ENCODE peak calls at places on chromosome 12, in four cellular contexts. One of them, this sample, is unnamed.

GRCh38 chr12:122028601-122029560 is 7.2 kb downstream of the BCL7A start:
- DNase-seq in HCT116: no peak
- DNase-seq in H1: no peak
- DNase-seq in stomach: no peak
- DNase-seq in this sample: peak; percentile 76

GRCh38 chr12:102299731-102300130 is 102.1 kb upstream of the PMCH start:
- DNase-seq in stomach: no peak
- DNase-seq in H1: no peak
- DNase-seq in HCT116: no peak
- DNase-seq in this sample: no peak

GRCh38 chr12:50572760-50573159 is 68.0 kb downstream of the DIP2B start:
- DNase-seq in H1: no peak
- DNase-seq in HCT116: no peak
- DNase-seq in stomach: no peak
- DNase-seq in this sample: no peak

GRCh38 chr12:109093022-109093918 is at the start of gene ALKBH2:
- DNase-seq in HCT116: peak; percentile 88
- DNase-seq in stomach: peak; percentile 95
- DNase-seq in H1: peak; percentile 94
- DNase-seq in this sample: peak; percentile 82

GRCh38 chr12:4134833-4135597 is 138.5 kb upstream of the CCND2 start:
- DNase-seq in H1: peak; percentile 82
- DNase-seq in stomach: no peak
- DNase-seq in HCT116: no peak
- DNase-seq in this sample: no peak

GRCh38 chr12:127888948-127889347 is 378.0 kb upstream of the TMEM132C start:
- DNase-seq in stomach: no peak
- DNase-seq in H1: no peak
- DNase-seq in HCT116: no peak
- DNase-seq in this sample: no peak

GRCh38 chr12:41304526-41304925 is 116.4 kb downstream of the PDZRN4 start:
- DNase-seq in HCT116: no peak
- DNase-seq in H1: no peak
- DNase-seq in stomach: no peak
- DNase-seq in this sample: no peak

GRCh38 chr12:30753233-30753632 is 1.5 kb downstream of the CAPRIN2 start:
- DNase-seq in HCT116: no peak
- DNase-seq in H1: no peak
- DNase-seq in stomach: no peak
- DNase-seq in this sample: no peak

GRCh38 chr12:65450610-65451009 is 172.1 kb downstream of the MSRB3 start:
- DNase-seq in H1: no peak
- DNase-seq in stomach: no peak
- DNase-seq in HCT116: no peak
- DNase-seq in this sample: no peak

GRCh38 chr12:26091837-26092236 is 33.0 kb downstream of the BHLHE41 start:
- DNase-seq in HCT116: no peak
- DNase-seq in stomach: no peak
- DNase-seq in H1: no peak
- DNase-seq in this sample: no peak

GRCh38 chr12:46677749-46678148 is 148.0 kb downstream of the SLC38A4 start:
- DNase-seq in HCT116: no peak
- DNase-seq in H1: no peak
- DNase-seq in stomach: no peak
- DNase-seq in this sample: no peak

GRCh38 chr12:46351138-46351537 is 21.4 kb downstream of the SLC38A2 start:
- DNase-seq in H1: no peak
- DNase-seq in HCT116: no peak
- DNase-seq in stomach: no peak
- DNase-seq in this sample: no peak

GRCh38 chr12:92259291-92259690 is 113.6 kb upstream of the BTG1 start:
- DNase-seq in HCT116: no peak
- DNase-seq in H1: no peak
- DNase-seq in stomach: no peak
- DNase-seq in this sample: no peak

GRCh38 chr12:46492471-46493351 is 120.1 kb upstream of the SLC38A2 start:
- DNase-seq in HCT116: peak; percentile 85
- DNase-seq in stomach: no peak
- DNase-seq in H1: no peak
- DNase-seq in this sample: no peak

GRCh38 chr12:103698752-103699540 is 111.9 kb downstream of the STAB2 start:
- DNase-seq in HCT116: no peak
- DNase-seq in stomach: no peak
- DNase-seq in H1: no peak
- DNase-seq in this sample: no peak

GRCh38 chr12:123076604-123077297 is 74.1 kb downstream of the PITPNM2 start:
- DNase-seq in stomach: no peak
- DNase-seq in HCT116: no peak
- DNase-seq in H1: no peak
- DNase-seq in this sample: no peak

GRCh38 chr12:70971395-70971794 is 50.9 kb upstream of the PTPRR start:
- DNase-seq in H1: no peak
- DNase-seq in HCT116: no peak
- DNase-seq in stomach: no peak
- DNase-seq in this sample: no peak

GRCh38 chr12:121799175-121799841 is 4.5 kb upstream of the SETD1B start:
- DNase-seq in stomach: peak; percentile 61
- DNase-seq in H1: no peak
- DNase-seq in HCT116: peak; percentile 75
- DNase-seq in this sample: peak; percentile 59

GRCh38 chr12:72057330-72057911 is 118.8 kb downstream of the TPH2 start:
- DNase-seq in H1: no peak
- DNase-seq in HCT116: no peak
- DNase-seq in stomach: no peak
- DNase-seq in this sample: no peak

GRCh38 chr12:96255077-96255476 is 60.9 kb downstream of the ELK3 start:
- DNase-seq in stomach: no peak
- DNase-seq in HCT116: no peak
- DNase-seq in H1: peak; percentile 34
- DNase-seq in this sample: no peak

GRCh38 chr12:126772171-126772864 is 1494.7 kb upstream of the TMEM132C start:
- DNase-seq in stomach: no peak
- DNase-seq in H1: no peak
- DNase-seq in HCT116: peak; percentile 93
- DNase-seq in this sample: no peak

GRCh38 chr12:13505636-13506035 is 309.1 kb downstream of the EMP1 start:
- DNase-seq in H1: no peak
- DNase-seq in HCT116: no peak
- DNase-seq in stomach: no peak
- DNase-seq in this sample: no peak

GRCh38 chr12:97767347-97767746 is 304.7 kb downstream of the RMST start:
- DNase-seq in HCT116: no peak
- DNase-seq in H1: no peak
- DNase-seq in stomach: no peak
- DNase-seq in this sample: no peak

GRCh38 chr12:123998960-123999359 is 25.9 kb downstream of the ZNF664 start:
- DNase-seq in HCT116: no peak
- DNase-seq in stomach: no peak
- DNase-seq in H1: no peak
- DNase-seq in this sample: no peak

GRCh38 chr12:62252576-62252975 is 7.6 kb upstream of the USP15 start:
- DNase-seq in stomach: no peak
- DNase-seq in HCT116: no peak
- DNase-seq in H1: no peak
- DNase-seq in this sample: no peak

GRCh38 chr12:62716866-62717477 is 218.0 kb downstream of the PPM1H start:
- DNase-seq in stomach: no peak
- DNase-seq in HCT116: no peak
- DNase-seq in H1: no peak
- DNase-seq in this sample: no peak

GRCh38 chr12:88471641-88472040 is 108.6 kb downstream of the KITLG start:
- DNase-seq in stomach: no peak
- DNase-seq in H1: no peak
- DNase-seq in HCT116: peak; percentile 45
- DNase-seq in this sample: no peak
- TF ChIP-seq POLR2AphosphoS5 in stomach: peak; percentile 36
- TF ChIP-seq POLR2AphosphoS5 in H1: no peak
- TF ChIP-seq POLR2AphosphoS5 in HCT116: peak; percentile 16
- TF ChIP-seq POLR2AphosphoS5 in this sample: no peak

GRCh38 chr12:6631549-6631961 is 4.2 kb downstream of the LPAR5 start:
- DNase-seq in stomach: peak; percentile 78
- DNase-seq in H1: no peak
- DNase-seq in HCT116: no peak
- DNase-seq in this sample: no peak
- TF ChIP-seq POLR2A in stomach: no peak
- TF ChIP-seq POLR2A in H1: no peak
- TF ChIP-seq POLR2A in HCT116: no peak
- TF ChIP-seq POLR2A in this sample: no peak

GRCh38 chr12:110600254-110600653 is 13.7 kb upstream of the TCTN1 start:
- DNase-seq in HCT116: peak; percentile 55
- DNase-seq in H1: no peak
- DNase-seq in stomach: no peak
- DNase-seq in this sample: no peak
- TF ChIP-seq POLR2AphosphoS5 in HCT116: no peak
- TF ChIP-seq POLR2AphosphoS5 in H1: no peak
- TF ChIP-seq POLR2AphosphoS5 in stomach: no peak
- TF ChIP-seq POLR2AphosphoS5 in this sample: no peak

GRCh38 chr12:53474077-53474476 is 22.2 kb downstream of the PCBP2 start:
- DNase-seq in HCT116: no peak
- DNase-seq in H1: no peak
- DNase-seq in stomach: no peak
- DNase-seq in this sample: no peak

GRCh38 chr12:53474819-53475218 is 22.9 kb downstream of the PCBP2 start:
- DNase-seq in HCT116: no peak
- DNase-seq in H1: no peak
- DNase-seq in stomach: no peak
- DNase-seq in this sample: no peak

GRCh38 chr12:53478865-53479264 is 20.4 kb downstream of the MAP3K12 start:
- DNase-seq in HCT116: no peak
- DNase-seq in H1: no peak
- DNase-seq in stomach: no peak
- DNase-seq in this sample: no peak

GRCh38 chr12:53479314-53479713 is 19.9 kb downstream of the MAP3K12 start:
- DNase-seq in H1: no peak
- DNase-seq in HCT116: no peak
- DNase-seq in stomach: no peak
- DNase-seq in this sample: no peak

DNA sequence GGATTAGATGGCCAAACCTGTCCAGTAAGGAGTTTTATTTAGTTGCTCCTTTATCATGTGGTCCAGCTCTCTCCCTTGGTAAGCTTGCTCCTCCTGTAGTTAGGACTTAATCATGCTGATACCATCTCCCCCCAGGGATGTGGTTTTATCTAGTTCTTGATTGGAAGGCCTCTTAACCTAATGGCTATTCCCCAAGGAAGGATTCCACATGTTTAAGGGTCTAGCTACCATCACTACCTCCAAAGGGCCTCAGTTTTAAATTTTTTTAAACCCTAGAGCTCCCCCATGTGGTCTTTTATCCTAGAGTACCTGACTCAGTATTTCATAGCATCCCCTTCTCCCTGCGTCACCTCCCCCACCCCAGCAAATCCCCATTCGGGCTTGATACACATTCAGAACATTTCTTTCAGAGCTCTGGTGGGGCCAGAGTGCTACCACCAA is 22.5 kb downstream of the MAP3K12 start:
- DNase-seq in stomach: no peak
- DNase-seq in H1: no peak
- DNase-seq in HCT116: no peak
- DNase-seq in this sample: no peak
- TF ChIP-seq POLR2A in stomach: no peak
- TF ChIP-seq POLR2A in H1: peak; percentile 71
- TF ChIP-seq POLR2A in HCT116: no peak
- TF ChIP-seq POLR2A in this sample: peak; percentile 39

GRCh38 chr12:94563261-94563660 is 87.1 kb downstream of the TMCC3 start:
- DNase-seq in stomach: no peak
- DNase-seq in HCT116: no peak
- DNase-seq in H1: no peak
- DNase-seq in this sample: no peak

GRCh38 chr12:94560416-94561221 is 89.7 kb downstream of the TMCC3 start:
- DNase-seq in stomach: no peak
- DNase-seq in HCT116: peak; percentile 35
- DNase-seq in H1: peak; percentile 78
- DNase-seq in this sample: peak; percentile 44

GRCh38 chr12:94558612-94559011 is 91.7 kb downstream of the TMCC3 start:
- DNase-seq in HCT116: no peak
- DNase-seq in H1: no peak
- DNase-seq in stomach: no peak
- DNase-seq in this sample: no peak

GRCh38 chr12:94565683-94566082 is 84.7 kb downstream of the TMCC3 start:
- DNase-seq in HCT116: no peak
- DNase-seq in H1: no peak
- DNase-seq in stomach: no peak
- DNase-seq in this sample: no peak

DNA sequence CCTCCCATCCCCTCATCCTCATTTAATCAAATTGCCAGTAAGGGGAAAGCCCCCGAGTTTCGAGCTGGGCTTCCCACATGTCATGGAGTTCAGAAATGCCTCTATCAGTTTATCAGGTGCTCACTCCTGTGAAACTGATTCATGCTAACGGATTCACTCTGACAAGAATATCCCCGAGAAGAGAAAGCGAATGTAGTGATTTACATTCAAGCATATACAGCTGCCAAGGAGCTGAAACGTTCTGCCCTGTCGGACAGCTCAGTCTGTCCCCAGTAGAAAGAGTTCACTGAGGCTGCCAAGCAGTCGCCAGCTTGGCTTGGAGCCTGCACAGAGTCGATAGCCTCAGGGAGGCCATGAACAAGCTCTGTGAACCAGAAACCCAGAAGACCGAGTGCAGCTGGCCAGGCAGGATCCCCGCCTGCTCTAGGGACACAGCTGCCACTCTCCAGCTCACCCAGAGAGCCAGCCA is 88.4 kb downstream of the TMCC3 start:
- DNase-seq in stomach: peak; percentile 79
- DNase-seq in H1: no peak
- DNase-seq in HCT116: no peak
- DNase-seq in this sample: peak; percentile 34
- TF ChIP-seq POLR2AphosphoS5 in stomach: no peak
- TF ChIP-seq POLR2AphosphoS5 in H1: no peak
- TF ChIP-seq POLR2AphosphoS5 in HCT116: no peak
- TF ChIP-seq POLR2AphosphoS5 in this sample: no peak

DNA sequence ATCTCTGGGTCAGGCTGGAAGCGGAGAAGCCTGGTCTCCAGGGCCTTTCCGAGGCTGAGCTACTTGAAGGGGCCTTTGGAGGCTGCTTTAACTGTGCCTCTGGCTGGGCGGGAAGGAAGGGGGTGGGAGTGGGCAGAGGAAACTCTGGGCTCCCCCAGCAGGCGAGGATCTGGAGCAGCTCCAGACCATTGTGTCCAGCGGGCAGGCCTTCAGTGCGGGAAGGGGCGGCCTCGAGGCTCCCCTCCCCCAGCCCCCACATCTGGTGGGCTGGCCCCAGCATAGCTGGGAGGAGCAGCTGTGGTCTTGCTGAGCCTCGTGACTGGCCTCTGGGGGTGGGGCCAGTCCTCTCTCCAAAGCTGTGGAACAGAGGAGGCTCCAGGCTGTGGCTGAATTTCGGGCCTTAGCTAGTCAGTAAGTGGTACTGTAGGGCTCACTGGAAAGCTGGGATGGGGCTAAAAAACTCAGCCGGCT is 3.4 kb downstream of the TAMALIN start:
- DNase-seq in stomach: peak; percentile 38
- DNase-seq in H1: peak; percentile 79
- DNase-seq in HCT116: no peak
- DNase-seq in this sample: no peak
- TF ChIP-seq POLR2A in stomach: no peak
- TF ChIP-seq POLR2A in H1: peak; percentile 47
- TF ChIP-seq POLR2A in HCT116: no peak
- TF ChIP-seq POLR2A in this sample: no peak

This sample was measured in GM12892.